ENCODE peak calls at places on chromosomes 5 and 9, in six cellular contexts. One of them, this sample, is unnamed.

GRCh38 chr9:76292246-76292645 is 102.0 kb downstream of the RFK start:
- DNase-seq in A549: no peak
- DNase-seq in heart left ventricle: no peak
- DNase-seq in K562: no peak
- DNase-seq in vagina: no peak
- DNase-seq in testis: no peak
- DNase-seq in this sample: no peak

GRCh38 chr9:37840560-37841194 is 40.1 kb downstream of the DCAF10 start:
- DNase-seq in A549: no peak
- DNase-seq in heart left ventricle: no peak
- DNase-seq in K562: peak
- DNase-seq in vagina: no peak
- DNase-seq in testis: no peak
- DNase-seq in this sample: peak

GRCh38 chr5:44862808-44863207 is 54.1 kb downstream of the MRPS30 start:
- DNase-seq in A549: peak
- DNase-seq in heart left ventricle: no peak
- DNase-seq in K562: peak
- DNase-seq in vagina: no peak
- DNase-seq in testis: no peak
- DNase-seq in this sample: peak

GRCh38 chr9:99345451-99345850 is 123.4 kb downstream of the SEC61B start:
- DNase-seq in A549: no peak
- DNase-seq in heart left ventricle: no peak
- DNase-seq in K562: no peak
- DNase-seq in vagina: no peak
- DNase-seq in testis: no peak
- DNase-seq in this sample: no peak

GRCh38 chr9:83933804-83934203 is 12.6 kb upstream of the KIF27 start:
- DNase-seq in A549: no peak
- DNase-seq in heart left ventricle: no peak
- DNase-seq in K562: no peak
- DNase-seq in vagina: no peak
- DNase-seq in testis: no peak
- DNase-seq in this sample: no peak

GRCh38 chr9:89178162-89179120 is at the start of gene SHC3:
- DNase-seq in A549: no peak
- DNase-seq in heart left ventricle: no peak
- DNase-seq in K562: no peak
- DNase-seq in vagina: no peak
- DNase-seq in testis: no peak
- DNase-seq in this sample: no peak

GRCh38 chr5:168118042-168118668 is 173.3 kb upstream of the WWC1 start:
- DNase-seq in A549: no peak
- DNase-seq in heart left ventricle: no peak
- DNase-seq in K562: no peak
- DNase-seq in vagina: no peak
- DNase-seq in testis: no peak
- DNase-seq in this sample: no peak

GRCh38 chr9:13942695-13943094 is 371.2 kb downstream of the NFIB start:
- DNase-seq in A549: peak
- DNase-seq in heart left ventricle: peak
- DNase-seq in K562: no peak
- DNase-seq in vagina: no peak
- DNase-seq in testis: no peak
- DNase-seq in this sample: no peak

GRCh38 chr5:124669956-124670671 is 76.3 kb downstream of the ZNF608 start:
- DNase-seq in A549: no peak
- DNase-seq in heart left ventricle: no peak
- DNase-seq in K562: no peak
- DNase-seq in vagina: no peak
- DNase-seq in testis: no peak
- DNase-seq in this sample: no peak

GRCh38 chr5:34957299-34957698 is 27.9 kb downstream of the DNAJC21 start:
- DNase-seq in A549: no peak
- DNase-seq in heart left ventricle: no peak
- DNase-seq in K562: no peak
- DNase-seq in vagina: no peak
- DNase-seq in testis: no peak
- DNase-seq in this sample: no peak

GRCh38 chr9:82354260-82354659 is 365.7 kb downstream of the SPATA31D1 start:
- DNase-seq in A549: no peak
- DNase-seq in heart left ventricle: no peak
- DNase-seq in K562: no peak
- DNase-seq in vagina: no peak
- DNase-seq in testis: no peak
- DNase-seq in this sample: no peak

GRCh38 chr9:38276751-38277439 is 115.6 kb upstream of the ALDH1B1 start:
- DNase-seq in A549: no peak
- DNase-seq in heart left ventricle: no peak
- DNase-seq in K562: no peak
- DNase-seq in vagina: peak
- DNase-seq in testis: no peak
- DNase-seq in this sample: no peak

GRCh38 chr5:132259061-132259851 is 1.8 kb downstream of the PDLIM4 start:
- DNase-seq in A549: no peak
- DNase-seq in heart left ventricle: peak
- DNase-seq in K562: peak
- DNase-seq in vagina: peak
- DNase-seq in testis: peak
- DNase-seq in this sample: no peak
- TF ChIP-seq POLR2A in A549: no peak
- TF ChIP-seq POLR2A in heart left ventricle: no peak
- TF ChIP-seq POLR2A in K562: no peak
- TF ChIP-seq POLR2A in vagina: peak
- TF ChIP-seq POLR2A in testis: no peak
- TF ChIP-seq POLR2A in this sample: no peak

DNA sequence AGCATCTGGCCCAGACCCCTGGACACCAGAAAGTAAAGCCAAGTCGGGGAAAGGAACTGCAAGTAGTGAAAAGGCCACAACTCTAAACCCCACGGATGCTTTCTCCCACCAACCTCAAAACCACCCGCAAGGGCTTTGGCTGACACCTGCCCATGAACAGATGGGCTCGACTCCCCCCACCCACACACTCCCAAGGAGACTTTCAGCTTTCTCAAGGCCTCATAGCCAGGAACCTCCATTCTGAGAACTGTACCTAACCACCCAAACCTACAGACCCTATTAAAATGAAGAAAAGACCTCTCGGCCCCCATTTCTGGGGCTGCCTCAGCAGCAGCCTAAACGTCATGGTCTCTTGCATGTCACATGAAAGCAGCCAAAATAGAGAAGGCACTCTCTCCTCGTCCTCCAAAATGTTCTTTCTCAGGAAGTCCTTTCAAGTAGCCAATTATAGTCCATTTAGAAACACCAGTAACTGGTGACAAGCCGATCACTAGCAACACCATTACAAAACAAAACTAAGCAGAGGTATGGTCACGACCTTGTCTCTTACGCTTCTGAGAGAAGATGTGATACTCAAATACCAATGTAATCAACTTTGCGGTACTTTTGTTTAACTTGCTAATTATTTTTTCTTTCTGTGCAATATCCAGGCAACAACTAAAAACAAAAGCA is 2.9 kb downstream of the B4GALT1 start:
- DNase-seq in A549: no peak
- DNase-seq in heart left ventricle: no peak
- DNase-seq in K562: no peak
- DNase-seq in vagina: no peak
- DNase-seq in testis: no peak
- DNase-seq in this sample: peak
- TF ChIP-seq POLR2A in A549: no peak
- TF ChIP-seq POLR2A in heart left ventricle: no peak
- TF ChIP-seq POLR2A in K562: no peak
- TF ChIP-seq POLR2A in vagina: no peak
- TF ChIP-seq POLR2A in testis: no peak
- TF ChIP-seq POLR2A in this sample: no peak

DNA sequence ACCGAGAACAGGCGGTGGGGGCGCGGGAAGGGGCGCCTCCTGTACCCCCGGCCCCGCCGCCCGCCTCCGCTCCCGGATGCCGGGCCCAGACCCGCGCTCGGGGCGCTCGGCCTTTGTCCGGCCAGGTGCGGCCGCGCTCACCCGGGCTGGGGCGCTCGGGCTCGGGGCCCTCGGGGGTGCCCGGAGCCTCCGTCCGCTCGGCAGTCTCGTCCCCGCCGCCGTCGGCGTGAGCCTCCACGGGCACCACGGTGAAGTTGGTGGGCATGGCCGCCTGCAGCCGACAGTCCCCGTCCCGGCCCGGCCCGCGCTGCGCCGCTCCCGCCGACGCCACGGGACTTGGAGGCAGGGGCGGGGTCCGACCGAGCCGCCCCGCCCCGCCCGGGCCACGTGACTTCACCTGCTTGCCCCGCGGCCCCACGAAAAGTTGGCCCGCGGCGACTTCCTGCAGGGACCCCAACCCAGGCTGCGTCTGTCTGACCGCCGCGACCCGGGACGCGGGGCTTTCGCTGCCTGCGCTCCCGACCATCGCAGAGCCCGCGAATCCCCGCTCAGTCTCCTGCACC is at the start of gene SLC12A7:
- DNase-seq in A549: peak
- DNase-seq in heart left ventricle: peak
- DNase-seq in K562: peak
- DNase-seq in vagina: no peak
- DNase-seq in testis: peak
- DNase-seq in this sample: peak
- TF ChIP-seq POLR2A in A549: peak
- TF ChIP-seq POLR2A in heart left ventricle: peak
- TF ChIP-seq POLR2A in K562: no peak
- TF ChIP-seq POLR2A in vagina: peak
- TF ChIP-seq POLR2A in testis: no peak
- TF ChIP-seq POLR2A in this sample: peak

DNA sequence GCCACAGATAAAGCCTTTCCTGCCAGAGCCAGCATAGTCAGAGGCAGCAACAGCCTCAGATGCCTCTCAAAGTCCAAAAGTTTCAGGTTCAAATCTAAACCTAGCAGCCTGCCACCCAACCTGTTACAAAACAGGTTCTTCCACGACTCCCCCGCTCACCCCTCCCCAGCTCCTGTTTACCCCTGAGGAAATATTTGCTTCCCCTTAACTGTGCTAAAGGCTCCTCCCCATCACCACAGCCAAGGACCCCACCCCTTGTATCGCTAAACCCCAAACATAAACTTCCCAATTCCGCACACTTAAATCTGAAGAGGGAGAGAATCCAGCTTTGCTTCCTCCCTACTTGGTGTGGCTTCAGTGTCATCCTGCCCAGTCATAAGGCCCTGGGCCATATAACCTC is 15.4 kb upstream of the VDAC1 start:
- DNase-seq in A549: no peak
- DNase-seq in heart left ventricle: no peak
- DNase-seq in K562: no peak
- DNase-seq in vagina: no peak
- DNase-seq in testis: no peak
- DNase-seq in this sample: no peak
- TF ChIP-seq POLR2A in A549: no peak
- TF ChIP-seq POLR2A in heart left ventricle: no peak
- TF ChIP-seq POLR2A in K562: no peak
- TF ChIP-seq POLR2A in vagina: no peak
- TF ChIP-seq POLR2A in testis: no peak
- TF ChIP-seq POLR2A in this sample: no peak

GRCh38 chr9:130128782-130129424 is 43.3 kb upstream of the NCS1 start:
- DNase-seq in A549: no peak
- DNase-seq in heart left ventricle: peak
- DNase-seq in K562: no peak
- DNase-seq in vagina: no peak
- DNase-seq in testis: peak
- DNase-seq in this sample: peak
- TF ChIP-seq POLR2A in A549: no peak
- TF ChIP-seq POLR2A in heart left ventricle: no peak
- TF ChIP-seq POLR2A in K562: no peak
- TF ChIP-seq POLR2A in vagina: no peak
- TF ChIP-seq POLR2A in testis: no peak
- TF ChIP-seq POLR2A in this sample: peak

GRCh38 chr5:180104131-180104530 is 32.6 kb upstream of the RNF130 start:
- DNase-seq in A549: no peak
- DNase-seq in heart left ventricle: no peak
- DNase-seq in K562: no peak
- DNase-seq in vagina: no peak
- DNase-seq in testis: no peak
- DNase-seq in this sample: no peak

GRCh38 chr5:180107005-180107404 is 35.4 kb upstream of the RNF130 start:
- DNase-seq in A549: no peak
- DNase-seq in heart left ventricle: no peak
- DNase-seq in K562: no peak
- DNase-seq in vagina: no peak
- DNase-seq in testis: no peak
- DNase-seq in this sample: no peak

GRCh38 chr5:180102636-180103035 is 31.1 kb upstream of the RNF130 start:
- DNase-seq in A549: no peak
- DNase-seq in heart left ventricle: no peak
- DNase-seq in K562: no peak
- DNase-seq in vagina: no peak
- DNase-seq in testis: no peak
- DNase-seq in this sample: no peak

GRCh38 chr5:180103487-180103886 is 31.9 kb upstream of the RNF130 start:
- DNase-seq in A549: no peak
- DNase-seq in heart left ventricle: no peak
- DNase-seq in K562: no peak
- DNase-seq in vagina: no peak
- DNase-seq in testis: no peak
- DNase-seq in this sample: no peak

DNA sequence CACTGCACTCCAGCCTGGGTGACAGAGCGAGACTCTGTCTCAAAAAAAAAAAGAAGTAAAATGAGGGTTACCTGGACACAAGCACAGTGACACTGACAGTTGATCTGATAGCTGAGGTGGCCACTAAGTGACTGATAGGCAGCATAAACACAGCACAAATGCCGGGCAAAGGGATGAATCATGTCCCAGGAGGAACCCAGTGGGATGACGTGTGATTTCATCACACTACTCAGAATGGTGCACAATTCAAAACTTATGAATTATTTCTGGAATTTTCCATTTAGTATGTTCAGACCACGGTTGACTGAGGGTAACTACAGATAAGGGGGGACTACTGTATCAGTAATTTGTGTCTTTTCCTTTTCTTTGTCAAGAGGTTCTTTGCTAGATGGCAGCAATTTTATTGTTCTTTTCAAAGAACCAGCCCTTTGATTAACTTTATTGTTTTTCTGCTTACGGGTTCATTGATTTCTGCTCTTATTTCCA is 34.3 kb upstream of the RNF130 start:
- DNase-seq in A549: no peak
- DNase-seq in heart left ventricle: no peak
- DNase-seq in K562: no peak
- DNase-seq in vagina: no peak
- DNase-seq in testis: no peak
- DNase-seq in this sample: no peak
- TF ChIP-seq POLR2A in A549: no peak
- TF ChIP-seq POLR2A in heart left ventricle: no peak
- TF ChIP-seq POLR2A in K562: no peak
- TF ChIP-seq POLR2A in vagina: no peak
- TF ChIP-seq POLR2A in testis: no peak
- TF ChIP-seq POLR2A in this sample: peak

GRCh38 chr9:4579011-4579410 is 83.1 kb upstream of the PLPP6 start:
- DNase-seq in A549: no peak
- DNase-seq in heart left ventricle: no peak
- DNase-seq in K562: no peak
- DNase-seq in vagina: no peak
- DNase-seq in testis: no peak
- DNase-seq in this sample: no peak
- TF ChIP-seq POLR2A in A549: no peak
- TF ChIP-seq POLR2A in heart left ventricle: no peak
- TF ChIP-seq POLR2A in K562: no peak
- TF ChIP-seq POLR2A in vagina: no peak
- TF ChIP-seq POLR2A in testis: no peak
- TF ChIP-seq POLR2A in this sample: no peak

GRCh38 chr5:98031496-98031895 is 742.0 kb upstream of the RGMB start:
- DNase-seq in A549: no peak
- DNase-seq in heart left ventricle: no peak
- DNase-seq in K562: no peak
- DNase-seq in vagina: no peak
- DNase-seq in testis: no peak
- DNase-seq in this sample: no peak
- TF ChIP-seq POLR2A in A549: no peak
- TF ChIP-seq POLR2A in heart left ventricle: no peak
- TF ChIP-seq POLR2A in K562: no peak
- TF ChIP-seq POLR2A in vagina: no peak
- TF ChIP-seq POLR2A in testis: no peak
- TF ChIP-seq POLR2A in this sample: no peak

This sample was measured in erythroblast.